ENCODE peak calls at places on chromosomes 13 and 19, in nine cellular contexts. One of them, this sample, is unnamed.

GRCh38 chr19:1657632-1658445 is 5.4 kb upstream of the TCF3 start:
- DNase-seq in HTR-8/SVneo: no peak
- DNase-seq in EL: no peak
- DNase-seq in fibroblast of the aortic adventitia: no peak
- DNase-seq in NCI-H1105: no peak
- DNase-seq in brain microvascular endothelial cell: no peak
- DNase-seq in stimulated activated CD8-positive, alpha-beta memory T cell treated with anti-CD3 and anti-CD28 coated beads, Interleukin-2, amount 100 ng/mL, for 1 hour: no peak
- DNase-seq in activated gamma-delta T cell treated with anti-CD3 and anti-CD28 coated beads, Interleukin-2, amount 50 U/mL, for 16 hours: no peak
- DNase-seq in GM10248: no peak
- DNase-seq in this sample: no peak

GRCh38 chr19:32101206-32101605 is 244.2 kb upstream of the ZNF507 start:
- DNase-seq in fibroblast of the aortic adventitia: no peak
- DNase-seq in activated gamma-delta T cell treated with anti-CD3 and anti-CD28 coated beads, Interleukin-2, amount 50 U/mL, for 16 hours: no peak
- DNase-seq in EL: no peak
- DNase-seq in GM10248: no peak
- DNase-seq in HTR-8/SVneo: no peak
- DNase-seq in brain microvascular endothelial cell: no peak
- DNase-seq in stimulated activated CD8-positive, alpha-beta memory T cell treated with anti-CD3 and anti-CD28 coated beads, Interleukin-2, amount 100 ng/mL, for 1 hour: no peak
- DNase-seq in NCI-H1105: no peak
- DNase-seq in this sample: no peak

GRCh38 chr19:1240925-1241324 is 626 bp upstream of the ATP5F1D start:
- DNase-seq in GM10248: no peak
- DNase-seq in fibroblast of the aortic adventitia: no peak
- DNase-seq in brain microvascular endothelial cell: no peak
- DNase-seq in EL: no peak
- DNase-seq in HTR-8/SVneo: no peak
- DNase-seq in stimulated activated CD8-positive, alpha-beta memory T cell treated with anti-CD3 and anti-CD28 coated beads, Interleukin-2, amount 100 ng/mL, for 1 hour: no peak
- DNase-seq in activated gamma-delta T cell treated with anti-CD3 and anti-CD28 coated beads, Interleukin-2, amount 50 U/mL, for 16 hours: no peak
- DNase-seq in NCI-H1105: no peak
- DNase-seq in this sample: no peak

GRCh38 chr13:114062754-114063153 is 69.7 kb downstream of the RASA3 start:
- DNase-seq in GM10248: no peak
- DNase-seq in EL: no peak
- DNase-seq in fibroblast of the aortic adventitia: no peak
- DNase-seq in activated gamma-delta T cell treated with anti-CD3 and anti-CD28 coated beads, Interleukin-2, amount 50 U/mL, for 16 hours: no peak
- DNase-seq in stimulated activated CD8-positive, alpha-beta memory T cell treated with anti-CD3 and anti-CD28 coated beads, Interleukin-2, amount 100 ng/mL, for 1 hour: no peak
- DNase-seq in NCI-H1105: no peak
- DNase-seq in brain microvascular endothelial cell: no peak
- DNase-seq in HTR-8/SVneo: no peak
- DNase-seq in this sample: no peak

GRCh38 chr13:21069561-21070004 is 8.2 kb upstream of the LATS2 start:
- DNase-seq in HTR-8/SVneo: peak; percentile 67
- DNase-seq in fibroblast of the aortic adventitia: peak; percentile 99
- DNase-seq in brain microvascular endothelial cell: peak; percentile 85
- DNase-seq in activated gamma-delta T cell treated with anti-CD3 and anti-CD28 coated beads, Interleukin-2, amount 50 U/mL, for 16 hours: no peak
- DNase-seq in GM10248: no peak
- DNase-seq in EL: peak; percentile 97
- DNase-seq in NCI-H1105: no peak
- DNase-seq in stimulated activated CD8-positive, alpha-beta memory T cell treated with anti-CD3 and anti-CD28 coated beads, Interleukin-2, amount 100 ng/mL, for 1 hour: no peak
- DNase-seq in this sample: no peak

GRCh38 chr13:25473864-25474263 is 102.1 kb downstream of the ATP8A2 start:
- DNase-seq in activated gamma-delta T cell treated with anti-CD3 and anti-CD28 coated beads, Interleukin-2, amount 50 U/mL, for 16 hours: no peak
- DNase-seq in fibroblast of the aortic adventitia: no peak
- DNase-seq in EL: no peak
- DNase-seq in GM10248: no peak
- DNase-seq in NCI-H1105: no peak
- DNase-seq in brain microvascular endothelial cell: no peak
- DNase-seq in HTR-8/SVneo: no peak
- DNase-seq in stimulated activated CD8-positive, alpha-beta memory T cell treated with anti-CD3 and anti-CD28 coated beads, Interleukin-2, amount 100 ng/mL, for 1 hour: no peak
- DNase-seq in this sample: no peak

GRCh38 chr19:39937094-39937493 is 2.7 kb upstream of the FCGBP start:
- DNase-seq in stimulated activated CD8-positive, alpha-beta memory T cell treated with anti-CD3 and anti-CD28 coated beads, Interleukin-2, amount 100 ng/mL, for 1 hour: no peak
- DNase-seq in HTR-8/SVneo: no peak
- DNase-seq in NCI-H1105: no peak
- DNase-seq in GM10248: peak; percentile 73
- DNase-seq in fibroblast of the aortic adventitia: no peak
- DNase-seq in EL: no peak
- DNase-seq in brain microvascular endothelial cell: no peak
- DNase-seq in activated gamma-delta T cell treated with anti-CD3 and anti-CD28 coated beads, Interleukin-2, amount 50 U/mL, for 16 hours: peak; percentile 25
- DNase-seq in this sample: peak; percentile 42

GRCh38 chr19:54548806-54549205 is 24.8 kb upstream of the LILRA2 start:
- DNase-seq in EL: no peak
- DNase-seq in stimulated activated CD8-positive, alpha-beta memory T cell treated with anti-CD3 and anti-CD28 coated beads, Interleukin-2, amount 100 ng/mL, for 1 hour: no peak
- DNase-seq in brain microvascular endothelial cell: no peak
- DNase-seq in activated gamma-delta T cell treated with anti-CD3 and anti-CD28 coated beads, Interleukin-2, amount 50 U/mL, for 16 hours: no peak
- DNase-seq in HTR-8/SVneo: no peak
- DNase-seq in fibroblast of the aortic adventitia: no peak
- DNase-seq in NCI-H1105: no peak
- DNase-seq in GM10248: no peak
- DNase-seq in this sample: no peak

GRCh38 chr13:21395953-21396352 is 63.1 kb downstream of the ZDHHC20 start:
- DNase-seq in NCI-H1105: no peak
- DNase-seq in activated gamma-delta T cell treated with anti-CD3 and anti-CD28 coated beads, Interleukin-2, amount 50 U/mL, for 16 hours: no peak
- DNase-seq in fibroblast of the aortic adventitia: no peak
- DNase-seq in EL: no peak
- DNase-seq in brain microvascular endothelial cell: no peak
- DNase-seq in HTR-8/SVneo: no peak
- DNase-seq in GM10248: no peak
- DNase-seq in stimulated activated CD8-positive, alpha-beta memory T cell treated with anti-CD3 and anti-CD28 coated beads, Interleukin-2, amount 100 ng/mL, for 1 hour: no peak
- DNase-seq in this sample: no peak

GRCh38 chr19:19305696-19306095 is 14.6 kb downstream of the SUGP1 start:
- DNase-seq in stimulated activated CD8-positive, alpha-beta memory T cell treated with anti-CD3 and anti-CD28 coated beads, Interleukin-2, amount 100 ng/mL, for 1 hour: no peak
- DNase-seq in HTR-8/SVneo: no peak
- DNase-seq in brain microvascular endothelial cell: no peak
- DNase-seq in NCI-H1105: no peak
- DNase-seq in fibroblast of the aortic adventitia: no peak
- DNase-seq in EL: no peak
- DNase-seq in GM10248: no peak
- DNase-seq in activated gamma-delta T cell treated with anti-CD3 and anti-CD28 coated beads, Interleukin-2, amount 50 U/mL, for 16 hours: no peak
- DNase-seq in this sample: no peak

GRCh38 chr13:54210397-54211050 is 1181.9 kb downstream of the OLFM4 start:
- DNase-seq in brain microvascular endothelial cell: no peak
- DNase-seq in fibroblast of the aortic adventitia: no peak
- DNase-seq in NCI-H1105: no peak
- DNase-seq in activated gamma-delta T cell treated with anti-CD3 and anti-CD28 coated beads, Interleukin-2, amount 50 U/mL, for 16 hours: no peak
- DNase-seq in HTR-8/SVneo: no peak
- DNase-seq in EL: no peak
- DNase-seq in GM10248: no peak
- DNase-seq in stimulated activated CD8-positive, alpha-beta memory T cell treated with anti-CD3 and anti-CD28 coated beads, Interleukin-2, amount 100 ng/mL, for 1 hour: no peak
- DNase-seq in this sample: no peak

GRCh38 chr19:5826531-5827341 is 12.8 kb downstream of the FUT6 start:
- DNase-seq in brain microvascular endothelial cell: no peak
- DNase-seq in NCI-H1105: peak; percentile 96
- DNase-seq in fibroblast of the aortic adventitia: peak; percentile 17
- DNase-seq in activated gamma-delta T cell treated with anti-CD3 and anti-CD28 coated beads, Interleukin-2, amount 50 U/mL, for 16 hours: no peak
- DNase-seq in stimulated activated CD8-positive, alpha-beta memory T cell treated with anti-CD3 and anti-CD28 coated beads, Interleukin-2, amount 100 ng/mL, for 1 hour: no peak
- DNase-seq in GM10248: peak; percentile 45
- DNase-seq in EL: peak; percentile 46
- DNase-seq in HTR-8/SVneo: peak; percentile 51
- DNase-seq in this sample: no peak

GRCh38 chr19:7109678-7110289 is 40.3 kb downstream of the ZNF557 start:
- DNase-seq in fibroblast of the aortic adventitia: peak; percentile 65
- DNase-seq in stimulated activated CD8-positive, alpha-beta memory T cell treated with anti-CD3 and anti-CD28 coated beads, Interleukin-2, amount 100 ng/mL, for 1 hour: no peak
- DNase-seq in HTR-8/SVneo: no peak
- DNase-seq in GM10248: no peak
- DNase-seq in brain microvascular endothelial cell: peak; percentile 3
- DNase-seq in activated gamma-delta T cell treated with anti-CD3 and anti-CD28 coated beads, Interleukin-2, amount 50 U/mL, for 16 hours: no peak
- DNase-seq in EL: peak; percentile 6
- DNase-seq in NCI-H1105: no peak
- DNase-seq in this sample: no peak

GRCh38 chr13:73903561-73903960 is 230.6 kb downstream of the KLF12 start:
- DNase-seq in activated gamma-delta T cell treated with anti-CD3 and anti-CD28 coated beads, Interleukin-2, amount 50 U/mL, for 16 hours: no peak
- DNase-seq in stimulated activated CD8-positive, alpha-beta memory T cell treated with anti-CD3 and anti-CD28 coated beads, Interleukin-2, amount 100 ng/mL, for 1 hour: no peak
- DNase-seq in brain microvascular endothelial cell: no peak
- DNase-seq in EL: no peak
- DNase-seq in HTR-8/SVneo: no peak
- DNase-seq in GM10248: no peak
- DNase-seq in NCI-H1105: no peak
- DNase-seq in fibroblast of the aortic adventitia: no peak
- DNase-seq in this sample: no peak

GRCh38 chr13:98986226-98986846 is 8.5 kb upstream of the DOCK9 start:
- DNase-seq in NCI-H1105: no peak
- DNase-seq in EL: no peak
- DNase-seq in stimulated activated CD8-positive, alpha-beta memory T cell treated with anti-CD3 and anti-CD28 coated beads, Interleukin-2, amount 100 ng/mL, for 1 hour: no peak
- DNase-seq in HTR-8/SVneo: no peak
- DNase-seq in activated gamma-delta T cell treated with anti-CD3 and anti-CD28 coated beads, Interleukin-2, amount 50 U/mL, for 16 hours: no peak
- DNase-seq in brain microvascular endothelial cell: no peak
- DNase-seq in GM10248: no peak
- DNase-seq in fibroblast of the aortic adventitia: no peak
- DNase-seq in this sample: no peak

GRCh38 chr13:108426893-108427292 is 157.4 kb downstream of the TNFSF13B start:
- DNase-seq in GM10248: no peak
- DNase-seq in activated gamma-delta T cell treated with anti-CD3 and anti-CD28 coated beads, Interleukin-2, amount 50 U/mL, for 16 hours: no peak
- DNase-seq in EL: no peak
- DNase-seq in brain microvascular endothelial cell: peak; percentile 37
- DNase-seq in HTR-8/SVneo: no peak
- DNase-seq in fibroblast of the aortic adventitia: no peak
- DNase-seq in stimulated activated CD8-positive, alpha-beta memory T cell treated with anti-CD3 and anti-CD28 coated beads, Interleukin-2, amount 100 ng/mL, for 1 hour: no peak
- DNase-seq in NCI-H1105: no peak
- DNase-seq in this sample: no peak

GRCh38 chr13:36124236-36124822 is 6.9 kb downstream of the DCLK1 start:
- DNase-seq in GM10248: no peak
- DNase-seq in activated gamma-delta T cell treated with anti-CD3 and anti-CD28 coated beads, Interleukin-2, amount 50 U/mL, for 16 hours: no peak
- DNase-seq in NCI-H1105: no peak
- DNase-seq in stimulated activated CD8-positive, alpha-beta memory T cell treated with anti-CD3 and anti-CD28 coated beads, Interleukin-2, amount 100 ng/mL, for 1 hour: no peak
- DNase-seq in brain microvascular endothelial cell: peak; percentile 52
- DNase-seq in fibroblast of the aortic adventitia: peak; percentile 94
- DNase-seq in EL: peak; percentile 29
- DNase-seq in HTR-8/SVneo: no peak
- DNase-seq in this sample: no peak

GRCh38 chr13:99028890-99029289 is 51.0 kb upstream of the DOCK9 start:
- DNase-seq in HTR-8/SVneo: no peak
- DNase-seq in activated gamma-delta T cell treated with anti-CD3 and anti-CD28 coated beads, Interleukin-2, amount 50 U/mL, for 16 hours: no peak
- DNase-seq in fibroblast of the aortic adventitia: no peak
- DNase-seq in brain microvascular endothelial cell: no peak
- DNase-seq in GM10248: no peak
- DNase-seq in stimulated activated CD8-positive, alpha-beta memory T cell treated with anti-CD3 and anti-CD28 coated beads, Interleukin-2, amount 100 ng/mL, for 1 hour: no peak
- DNase-seq in NCI-H1105: no peak
- DNase-seq in EL: peak; percentile 9
- DNase-seq in this sample: no peak

GRCh38 chr19:40799558-40800338 is 757 bp downstream of the EGLN2 start:
- DNase-seq in stimulated activated CD8-positive, alpha-beta memory T cell treated with anti-CD3 and anti-CD28 coated beads, Interleukin-2, amount 100 ng/mL, for 1 hour: no peak
- DNase-seq in NCI-H1105: no peak
- DNase-seq in HTR-8/SVneo: peak; percentile 24
- DNase-seq in GM10248: peak; percentile 50
- DNase-seq in EL: peak; percentile 41
- DNase-seq in fibroblast of the aortic adventitia: no peak
- DNase-seq in brain microvascular endothelial cell: no peak
- DNase-seq in activated gamma-delta T cell treated with anti-CD3 and anti-CD28 coated beads, Interleukin-2, amount 50 U/mL, for 16 hours: no peak
- DNase-seq in this sample: peak; percentile 24

GRCh38 chr13:27662738-27663470 is 41.2 kb downstream of the POLR1D start:
- DNase-seq in GM10248: no peak
- DNase-seq in brain microvascular endothelial cell: no peak
- DNase-seq in fibroblast of the aortic adventitia: no peak
- DNase-seq in HTR-8/SVneo: no peak
- DNase-seq in stimulated activated CD8-positive, alpha-beta memory T cell treated with anti-CD3 and anti-CD28 coated beads, Interleukin-2, amount 100 ng/mL, for 1 hour: no peak
- DNase-seq in activated gamma-delta T cell treated with anti-CD3 and anti-CD28 coated beads, Interleukin-2, amount 50 U/mL, for 16 hours: no peak
- DNase-seq in NCI-H1105: no peak
- DNase-seq in EL: no peak
- DNase-seq in this sample: no peak

GRCh38 chr19:47541507-47541906 is 26.6 kb upstream of the NAPA start:
- DNase-seq in activated gamma-delta T cell treated with anti-CD3 and anti-CD28 coated beads, Interleukin-2, amount 50 U/mL, for 16 hours: peak; percentile 17
- DNase-seq in NCI-H1105: no peak
- DNase-seq in stimulated activated CD8-positive, alpha-beta memory T cell treated with anti-CD3 and anti-CD28 coated beads, Interleukin-2, amount 100 ng/mL, for 1 hour: no peak
- DNase-seq in EL: no peak
- DNase-seq in brain microvascular endothelial cell: no peak
- DNase-seq in GM10248: peak; percentile 38
- DNase-seq in fibroblast of the aortic adventitia: no peak
- DNase-seq in HTR-8/SVneo: no peak
- DNase-seq in this sample: peak; percentile 36

GRCh38 chr13:21218351-21219043 is 42.0 kb downstream of the MRPL57 start:
- DNase-seq in HTR-8/SVneo: no peak
- DNase-seq in GM10248: peak; percentile 45
- DNase-seq in NCI-H1105: no peak
- DNase-seq in brain microvascular endothelial cell: no peak
- DNase-seq in activated gamma-delta T cell treated with anti-CD3 and anti-CD28 coated beads, Interleukin-2, amount 50 U/mL, for 16 hours: no peak
- DNase-seq in fibroblast of the aortic adventitia: no peak
- DNase-seq in stimulated activated CD8-positive, alpha-beta memory T cell treated with anti-CD3 and anti-CD28 coated beads, Interleukin-2, amount 100 ng/mL, for 1 hour: no peak
- DNase-seq in EL: no peak
- DNase-seq in this sample: peak; percentile 2

GRCh38 chr19:11821474-11821873 is 7.4 kb downstream of the ZNF440 start:
- DNase-seq in NCI-H1105: no peak
- DNase-seq in GM10248: no peak
- DNase-seq in activated gamma-delta T cell treated with anti-CD3 and anti-CD28 coated beads, Interleukin-2, amount 50 U/mL, for 16 hours: no peak
- DNase-seq in brain microvascular endothelial cell: peak; percentile 25
- DNase-seq in EL: peak; percentile 36
- DNase-seq in HTR-8/SVneo: no peak
- DNase-seq in stimulated activated CD8-positive, alpha-beta memory T cell treated with anti-CD3 and anti-CD28 coated beads, Interleukin-2, amount 100 ng/mL, for 1 hour: no peak
- DNase-seq in fibroblast of the aortic adventitia: peak; percentile 58
- DNase-seq in this sample: no peak

GRCh38 chr19:47075179-47075811 is 26.9 kb upstream of the TMEM160 start:
- DNase-seq in HTR-8/SVneo: no peak
- DNase-seq in stimulated activated CD8-positive, alpha-beta memory T cell treated with anti-CD3 and anti-CD28 coated beads, Interleukin-2, amount 100 ng/mL, for 1 hour: no peak
- DNase-seq in activated gamma-delta T cell treated with anti-CD3 and anti-CD28 coated beads, Interleukin-2, amount 50 U/mL, for 16 hours: no peak
- DNase-seq in fibroblast of the aortic adventitia: no peak
- DNase-seq in brain microvascular endothelial cell: no peak
- DNase-seq in NCI-H1105: no peak
- DNase-seq in GM10248: no peak
- DNase-seq in EL: no peak
- DNase-seq in this sample: no peak

GRCh38 chr19:52648336-52648990 is 10.3 kb upstream of the ZNF83 start:
- DNase-seq in activated gamma-delta T cell treated with anti-CD3 and anti-CD28 coated beads, Interleukin-2, amount 50 U/mL, for 16 hours: no peak
- DNase-seq in GM10248: no peak
- DNase-seq in fibroblast of the aortic adventitia: peak; percentile 70
- DNase-seq in stimulated activated CD8-positive, alpha-beta memory T cell treated with anti-CD3 and anti-CD28 coated beads, Interleukin-2, amount 100 ng/mL, for 1 hour: no peak
- DNase-seq in EL: peak; percentile 42
- DNase-seq in brain microvascular endothelial cell: peak; percentile 19
- DNase-seq in NCI-H1105: no peak
- DNase-seq in HTR-8/SVneo: no peak
- DNase-seq in this sample: no peak

GRCh38 chr13:95254341-95254740 is 46.9 kb downstream of the ABCC4 start:
- DNase-seq in brain microvascular endothelial cell: peak; percentile 18
- DNase-seq in activated gamma-delta T cell treated with anti-CD3 and anti-CD28 coated beads, Interleukin-2, amount 50 U/mL, for 16 hours: no peak
- DNase-seq in EL: peak; percentile 77
- DNase-seq in NCI-H1105: no peak
- DNase-seq in GM10248: no peak
- DNase-seq in stimulated activated CD8-positive, alpha-beta memory T cell treated with anti-CD3 and anti-CD28 coated beads, Interleukin-2, amount 100 ng/mL, for 1 hour: no peak
- DNase-seq in fibroblast of the aortic adventitia: peak; percentile 37
- DNase-seq in HTR-8/SVneo: no peak
- DNase-seq in this sample: no peak

GRCh38 chr13:31207630-31208549 is 8.1 kb downstream of the B3GLCT start:
- DNase-seq in HTR-8/SVneo: no peak
- DNase-seq in stimulated activated CD8-positive, alpha-beta memory T cell treated with anti-CD3 and anti-CD28 coated beads, Interleukin-2, amount 100 ng/mL, for 1 hour: no peak
- DNase-seq in fibroblast of the aortic adventitia: peak; percentile 73
- DNase-seq in GM10248: no peak
- DNase-seq in activated gamma-delta T cell treated with anti-CD3 and anti-CD28 coated beads, Interleukin-2, amount 50 U/mL, for 16 hours: no peak
- DNase-seq in NCI-H1105: peak; percentile 44
- DNase-seq in brain microvascular endothelial cell: peak; percentile 38
- DNase-seq in EL: peak; percentile 38
- DNase-seq in this sample: no peak

GRCh38 chr19:15195987-15196682 is 4.7 kb downstream of the NOTCH3 start:
- DNase-seq in stimulated activated CD8-positive, alpha-beta memory T cell treated with anti-CD3 and anti-CD28 coated beads, Interleukin-2, amount 100 ng/mL, for 1 hour: no peak
- DNase-seq in activated gamma-delta T cell treated with anti-CD3 and anti-CD28 coated beads, Interleukin-2, amount 50 U/mL, for 16 hours: no peak
- DNase-seq in GM10248: no peak
- DNase-seq in brain microvascular endothelial cell: peak; percentile 20
- DNase-seq in EL: no peak
- DNase-seq in NCI-H1105: peak; percentile 90
- DNase-seq in HTR-8/SVneo: no peak
- DNase-seq in fibroblast of the aortic adventitia: no peak
- DNase-seq in this sample: no peak

GRCh38 chr13:93147946-93148345 is 78.7 kb upstream of the GPC6 start:
- DNase-seq in fibroblast of the aortic adventitia: no peak
- DNase-seq in stimulated activated CD8-positive, alpha-beta memory T cell treated with anti-CD3 and anti-CD28 coated beads, Interleukin-2, amount 100 ng/mL, for 1 hour: no peak
- DNase-seq in EL: no peak
- DNase-seq in NCI-H1105: no peak
- DNase-seq in brain microvascular endothelial cell: no peak
- DNase-seq in activated gamma-delta T cell treated with anti-CD3 and anti-CD28 coated beads, Interleukin-2, amount 50 U/mL, for 16 hours: no peak
- DNase-seq in HTR-8/SVneo: no peak
- DNase-seq in GM10248: no peak
- DNase-seq in this sample: no peak

GRCh38 chr19:14198384-14199376 is 7.3 kb downstream of the ADGRL1 start:
- DNase-seq in stimulated activated CD8-positive, alpha-beta memory T cell treated with anti-CD3 and anti-CD28 coated beads, Interleukin-2, amount 100 ng/mL, for 1 hour: no peak
- DNase-seq in GM10248: no peak
- DNase-seq in NCI-H1105: no peak
- DNase-seq in HTR-8/SVneo: no peak
- DNase-seq in fibroblast of the aortic adventitia: no peak
- DNase-seq in EL: no peak
- DNase-seq in activated gamma-delta T cell treated with anti-CD3 and anti-CD28 coated beads, Interleukin-2, amount 50 U/mL, for 16 hours: no peak
- DNase-seq in brain microvascular endothelial cell: no peak
- DNase-seq in this sample: no peak

GRCh38 chr13:42116225-42116624 is 67.8 kb downstream of the DGKH start:
- DNase-seq in brain microvascular endothelial cell: no peak
- DNase-seq in activated gamma-delta T cell treated with anti-CD3 and anti-CD28 coated beads, Interleukin-2, amount 50 U/mL, for 16 hours: no peak
- DNase-seq in HTR-8/SVneo: no peak
- DNase-seq in EL: no peak
- DNase-seq in fibroblast of the aortic adventitia: no peak
- DNase-seq in stimulated activated CD8-positive, alpha-beta memory T cell treated with anti-CD3 and anti-CD28 coated beads, Interleukin-2, amount 100 ng/mL, for 1 hour: no peak
- DNase-seq in NCI-H1105: no peak
- DNase-seq in GM10248: no peak
- DNase-seq in this sample: no peak